ENCODE peak calls at places on chromosomes 13 and 19, in eight cellular contexts. One of them, this sample, is unnamed.

GRCh38 chr13:25249001-25249543 is 38.2 kb downstream of the MTMR6 start:
- DNase-seq in foreskin fibroblast: peak; percentile 41
- DNase-seq in cardiac muscle cell: peak; percentile 34
- DNase-seq in activated CD4-positive, alpha-beta T cell treated with anti-CD3 and anti-CD28 coated beads for 24 hours: no peak
- DNase-seq in stimulated activated CD4-positive, alpha-beta T cell treated with anti-CD3 and anti-CD28 coated beads, Interleukin-2, amount 100 ng/mL, for 24 hours: no peak
- DNase-seq in astrocyte of the spinal cord: peak; percentile 49
- DNase-seq in osteoblast: no peak
- DNase-seq in neuronal stem cell: no peak
- DNase-seq in this sample: peak; percentile 46

GRCh38 chr13:111948811-111949210 is 118.1 kb upstream of the SOX1 start:
- DNase-seq in cardiac muscle cell: no peak
- DNase-seq in activated CD4-positive, alpha-beta T cell treated with anti-CD3 and anti-CD28 coated beads for 24 hours: no peak
- DNase-seq in stimulated activated CD4-positive, alpha-beta T cell treated with anti-CD3 and anti-CD28 coated beads, Interleukin-2, amount 100 ng/mL, for 24 hours: no peak
- DNase-seq in astrocyte of the spinal cord: no peak
- DNase-seq in foreskin fibroblast: no peak
- DNase-seq in osteoblast: no peak
- DNase-seq in neuronal stem cell: no peak
- DNase-seq in this sample: no peak

GRCh38 chr19:44306283-44306682 is 1.5 kb upstream of the ZNF235 start:
- DNase-seq in activated CD4-positive, alpha-beta T cell treated with anti-CD3 and anti-CD28 coated beads for 24 hours: no peak
- DNase-seq in astrocyte of the spinal cord: no peak
- DNase-seq in stimulated activated CD4-positive, alpha-beta T cell treated with anti-CD3 and anti-CD28 coated beads, Interleukin-2, amount 100 ng/mL, for 24 hours: no peak
- DNase-seq in osteoblast: no peak
- DNase-seq in cardiac muscle cell: no peak
- DNase-seq in foreskin fibroblast: no peak
- DNase-seq in neuronal stem cell: no peak
- DNase-seq in this sample: no peak

GRCh38 chr13:24032674-24033073 is 127.8 kb upstream of the SPATA13 start:
- DNase-seq in stimulated activated CD4-positive, alpha-beta T cell treated with anti-CD3 and anti-CD28 coated beads, Interleukin-2, amount 100 ng/mL, for 24 hours: no peak
- DNase-seq in cardiac muscle cell: no peak
- DNase-seq in foreskin fibroblast: no peak
- DNase-seq in activated CD4-positive, alpha-beta T cell treated with anti-CD3 and anti-CD28 coated beads for 24 hours: no peak
- DNase-seq in neuronal stem cell: no peak
- DNase-seq in osteoblast: no peak
- DNase-seq in astrocyte of the spinal cord: peak; percentile 8
- DNase-seq in this sample: peak; percentile 32

GRCh38 chr13:85693889-85694511 is 105.2 kb downstream of the SLITRK6 start:
- DNase-seq in foreskin fibroblast: peak; percentile 4
- DNase-seq in neuronal stem cell: no peak
- DNase-seq in stimulated activated CD4-positive, alpha-beta T cell treated with anti-CD3 and anti-CD28 coated beads, Interleukin-2, amount 100 ng/mL, for 24 hours: no peak
- DNase-seq in osteoblast: no peak
- DNase-seq in activated CD4-positive, alpha-beta T cell treated with anti-CD3 and anti-CD28 coated beads for 24 hours: no peak
- DNase-seq in cardiac muscle cell: no peak
- DNase-seq in astrocyte of the spinal cord: no peak
- DNase-seq in this sample: no peak

GRCh38 chr19:40376286-40376862 is 13.6 kb downstream of the HIPK4 start:
- DNase-seq in activated CD4-positive, alpha-beta T cell treated with anti-CD3 and anti-CD28 coated beads for 24 hours: no peak
- DNase-seq in stimulated activated CD4-positive, alpha-beta T cell treated with anti-CD3 and anti-CD28 coated beads, Interleukin-2, amount 100 ng/mL, for 24 hours: no peak
- DNase-seq in osteoblast: peak; percentile 62
- DNase-seq in neuronal stem cell: no peak
- DNase-seq in astrocyte of the spinal cord: no peak
- DNase-seq in cardiac muscle cell: no peak
- DNase-seq in foreskin fibroblast: no peak
- DNase-seq in this sample: no peak

GRCh38 chr19:48413879-48414623 is 20.6 kb downstream of the GRIN2D start:
- DNase-seq in osteoblast: peak; percentile 74
- DNase-seq in neuronal stem cell: no peak
- DNase-seq in activated CD4-positive, alpha-beta T cell treated with anti-CD3 and anti-CD28 coated beads for 24 hours: no peak
- DNase-seq in foreskin fibroblast: peak; percentile 60
- DNase-seq in astrocyte of the spinal cord: no peak
- DNase-seq in cardiac muscle cell: no peak
- DNase-seq in stimulated activated CD4-positive, alpha-beta T cell treated with anti-CD3 and anti-CD28 coated beads, Interleukin-2, amount 100 ng/mL, for 24 hours: no peak
- DNase-seq in this sample: no peak

GRCh38 chr13:40597735-40598365 is 68.6 kb downstream of the FOXO1 start:
- DNase-seq in astrocyte of the spinal cord: no peak
- DNase-seq in osteoblast: peak; percentile 32
- DNase-seq in activated CD4-positive, alpha-beta T cell treated with anti-CD3 and anti-CD28 coated beads for 24 hours: no peak
- DNase-seq in neuronal stem cell: no peak
- DNase-seq in stimulated activated CD4-positive, alpha-beta T cell treated with anti-CD3 and anti-CD28 coated beads, Interleukin-2, amount 100 ng/mL, for 24 hours: no peak
- DNase-seq in cardiac muscle cell: peak; percentile 23
- DNase-seq in foreskin fibroblast: no peak
- DNase-seq in this sample: no peak

GRCh38 chr13:36713842-36714241 is 40.0 kb downstream of the SERTM1 start:
- DNase-seq in foreskin fibroblast: no peak
- DNase-seq in activated CD4-positive, alpha-beta T cell treated with anti-CD3 and anti-CD28 coated beads for 24 hours: no peak
- DNase-seq in cardiac muscle cell: no peak
- DNase-seq in neuronal stem cell: no peak
- DNase-seq in stimulated activated CD4-positive, alpha-beta T cell treated with anti-CD3 and anti-CD28 coated beads, Interleukin-2, amount 100 ng/mL, for 24 hours: no peak
- DNase-seq in astrocyte of the spinal cord: no peak
- DNase-seq in osteoblast: no peak
- DNase-seq in this sample: no peak

This sample was measured in myocyte.